ENCODE peak calls at places on chromosomes 6 and 20, in five cellular contexts. One of them, this sample, is unnamed.

GRCh38 chr20:47379433-47380150 is 23.1 kb upstream of the ZMYND8 start:
- DNase-seq in T-cell: no peak
- DNase-seq in NCI-H2107: no peak
- DNase-seq in KG1: no peak
- DNase-seq in A549: peak
- DNase-seq in this sample: peak

GRCh38 chr6:143594647-143595046 is 83.1 kb upstream of the PHACTR2 start:
- DNase-seq in T-cell: no peak
- DNase-seq in NCI-H2107: no peak
- DNase-seq in KG1: no peak
- DNase-seq in A549: no peak
- DNase-seq in this sample: peak

GRCh38 chr20:38649275-38649891 is 47.8 kb downstream of the ARHGAP40 start:
- DNase-seq in T-cell: no peak
- DNase-seq in NCI-H2107: no peak
- DNase-seq in KG1: no peak
- DNase-seq in A549: peak
- DNase-seq in this sample: peak

GRCh38 chr20:58481541-58482021 is 33.6 kb downstream of the APCDD1L start:
- DNase-seq in T-cell: peak
- DNase-seq in NCI-H2107: no peak
- DNase-seq in KG1: no peak
- DNase-seq in A549: no peak
- DNase-seq in this sample: peak

GRCh38 chr6:147950623-147950987 is 392.0 kb upstream of the SASH1 start:
- DNase-seq in T-cell: no peak
- DNase-seq in NCI-H2107: no peak
- DNase-seq in KG1: no peak
- DNase-seq in A549: no peak
- DNase-seq in this sample: peak

GRCh38 chr6:104404377-104404776 is 455.3 kb downstream of the HACE1 start:
- DNase-seq in T-cell: no peak
- DNase-seq in NCI-H2107: no peak
- DNase-seq in KG1: no peak
- DNase-seq in A549: no peak
- DNase-seq in this sample: peak

GRCh38 chr6:108944707-108945685 is 96.8 kb downstream of the ARMC2 start:
- DNase-seq in T-cell: no peak
- DNase-seq in NCI-H2107: no peak
- DNase-seq in KG1: no peak
- DNase-seq in A549: no peak
- DNase-seq in this sample: peak

GRCh38 chr6:10720229-10720959 is 2.5 kb upstream of the TMEM14C start:
- DNase-seq in T-cell: peak
- DNase-seq in NCI-H2107: no peak
- DNase-seq in KG1: peak
- DNase-seq in A549: no peak
- DNase-seq in this sample: peak

GRCh38 chr6:74504941-74505340 is 700.9 kb downstream of the COL12A1 start:
- DNase-seq in T-cell: no peak
- DNase-seq in NCI-H2107: no peak
- DNase-seq in KG1: no peak
- DNase-seq in A549: no peak
- DNase-seq in this sample: no peak

GRCh38 chr20:48455606-48456360 is 372.0 kb downstream of the PREX1 start:
- DNase-seq in T-cell: no peak
- DNase-seq in NCI-H2107: no peak
- DNase-seq in KG1: no peak
- DNase-seq in A549: no peak
- DNase-seq in this sample: no peak